ENCODE peak calls at places on chromosome 3, in seven cellular contexts. C, Z, S, R, T, N and Y are unnamed samples.

GRCh38 chr3:178306427-178307115 is 229.7 kb upstream of the KCNMB2 start:
- DNase-seq in C (no peak), Z (no peak), S (no peak), R (no peak), T (no peak), N (no peak), Y (no peak)

GRCh38 chr3:182484184-182484583 is 309.1 kb upstream of the ATP11B start:
- DNase-seq in C (no peak), Z (no peak), S (no peak), R (no peak), T (no peak), N (no peak), Y (peak)

GRCh38 chr3:134605506-134605905 is 45.3 kb downstream of the KY start:
- DNase-seq in C (no peak), Z (no peak), S (no peak), R (no peak), T (no peak), N (no peak), Y (no peak)

GRCh38 chr3:155425351-155425750 is 131.9 kb upstream of the STRIT1 start:
- DNase-seq in C (no peak), Z (no peak), S (no peak), R (no peak), T (no peak), N (no peak), Y (no peak)

GRCh38 chr3:159882784-159883779 is 105.6 kb upstream of the IL12A start:
- DNase-seq in C (no peak), Z (peak), S (peak), R (no peak), T (no peak), N (peak), Y (no peak)

GRCh38 chr3:52721002-52721741 is 15.3 kb downstream of the SPCS1 start:
- DNase-seq in C (no peak), Z (no peak), S (no peak), R (no peak), T (no peak), N (no peak), Y (no peak)

GRCh38 chr3:101643861-101644613 is 32.9 kb downstream of the ZBTB11 start:
- DNase-seq in C (no peak), Z (peak), S (no peak), R (peak), T (no peak), N (no peak), Y (no peak)

GRCh38 chr3:58432905-58433304 is 727 bp downstream of the PDHB start:
- DNase-seq in C (no peak), Z (no peak), S (no peak), R (no peak), T (no peak), N (no peak), Y (no peak)

GRCh38 chr3:191065183-191065805 is 133.7 kb upstream of the OSTN start:
- DNase-seq in C (no peak), Z (peak), S (no peak), R (no peak), T (no peak), N (no peak), Y (no peak)

GRCh38 chr3:61794961-61795360 is 233.6 kb downstream of the PTPRG start:
- DNase-seq in C (no peak), Z (no peak), S (no peak), R (no peak), T (no peak), N (no peak), Y (no peak)

GRCh38 chr3:151195818-151196217 is 7.2 kb downstream of the GPR171 start:
- DNase-seq in C (no peak), Z (no peak), S (no peak), R (no peak), T (no peak), N (no peak), Y (no peak)

GRCh38 chr3:129661766-129662165 is 55.3 kb upstream of the PLXND1 start:
- DNase-seq in C (no peak), Z (no peak), S (no peak), R (no peak), T (no peak), N (no peak), Y (no peak)

GRCh38 chr3:67783281-67784250 is 129.2 kb upstream of the SUCLG2 start:
- DNase-seq in C (no peak), Z (peak), S (no peak), R (no peak), T (no peak), N (no peak), Y (no peak)

GRCh38 chr3:177482048-177482741 is 284.9 kb upstream of the TBL1XR1 start:
- DNase-seq in C (no peak), Z (peak), S (no peak), R (no peak), T (no peak), N (no peak), Y (no peak)

GRCh38 chr3:194472290-194472920 is 14.4 kb downstream of the ATP13A3 start:
- DNase-seq in C (no peak), Z (peak), S (peak), R (no peak), T (no peak), N (no peak), Y (peak)

GRCh38 chr3:52891164-52891563 is 6.2 kb downstream of the STIMATE start:
- DNase-seq in C (no peak), Z (no peak), S (no peak), R (peak), T (no peak), N (no peak), Y (no peak)

GRCh38 chr3:40185029-40185695 is 124.3 kb upstream of the EIF1B start:
- DNase-seq in C (no peak), Z (no peak), S (no peak), R (no peak), T (no peak), N (no peak), Y (no peak)

GRCh38 chr3:57006048-57006709 is 54.3 kb upstream of the SPATA12 start:
- DNase-seq in C (no peak), Z (peak), S (no peak), R (no peak), T (no peak), N (no peak), Y (no peak)

GRCh38 chr3:141308588-141309218 is 59.6 kb upstream of the ZBTB38 start:
- DNase-seq in C (peak), Z (peak), S (peak), R (no peak), T (no peak), N (peak), Y (peak)

GRCh38 chr3:31534036-31534435 is 1.3 kb downstream of the STT3B start:
- DNase-seq in C (no peak), Z (peak), S (no peak), R (no peak), T (no peak), N (no peak), Y (peak)